ENCODE peak calls at places on chromosomes 12 and 14, in ten cellular contexts. R is GM06990; F is Kasumi-1; P is suprapubic skin; N is fibroblast of the aortic adventitia; B is fibroblast of villous mesenchyme; C is Calu3; Y is stimulated activated effector memory CD8-positive, alpha-beta T cell treated with anti-CD3 and anti-CD28 coated beads, Interleukin-12 subunit alpha, Interleukin-12 subunit beta, amount 100 ng/mL, for 72 hours; I is activated CD8-positive, alpha-beta memory T cell treated with anti-CD3 and anti-CD28 coated beads, Interleukin-2, amount 50 U/mL, for 48 hours; Q is activated naive CD4-positive, alpha-beta T cell treated with Interleukin-2 at 50 U/mL for 16 hours. K is an unnamed sample.

GRCh38 chr14:99548285-99548684 is 55.7 kb downstream of the CCDC85C start:
- DNase-seq in R (no peak), F (no peak), P (no peak), N (no peak), B (no peak), C (no peak), Y (no peak), I (no peak), Q (no peak), K (no peak)

GRCh38 chr12:116863275-116863767 is 17.9 kb downstream of the HRK start:
- DNase-seq in R (no peak), F (no peak), P (no peak), N (peak), B (peak), C (no peak), Y (no peak), I (no peak), Q (no peak), K (no peak)

GRCh38 chr14:67883717-67884116 is 64.1 kb downstream of the RAD51B start:
- DNase-seq in R (no peak), F (peak), P (no peak), N (peak), B (peak), C (no peak), Y (no peak), I (no peak), Q (no peak), K (no peak)

GRCh38 chr14:100754020-100754419 is 27.3 kb downstream of the DLK1 start:
- DNase-seq in R (no peak), F (no peak), P (no peak), N (no peak), B (no peak), C (no peak), Y (no peak), I (no peak), Q (no peak), K (no peak)

GRCh38 chr12:14714437-14714836 is 18.0 kb upstream of the GUCY2C start:
- DNase-seq in R (no peak), F (no peak), P (no peak), N (no peak), B (no peak), C (no peak), Y (no peak), I (no peak), Q (no peak), K (no peak)

GRCh38 chr14:100421756-100422470 is 98.8 kb downstream of the SLC25A47 start:
- DNase-seq in R (no peak), F (no peak), P (no peak), N (no peak), B (peak), C (no peak), Y (no peak), I (no peak), Q (no peak), K (no peak)

GRCh38 chr14:106625181-106625580 is 1098.8 kb downstream of the TMEM121 start:
- DNase-seq in R (no peak), F (peak), P (no peak), N (no peak), B (no peak), C (no peak), Y (no peak), I (no peak), Q (no peak), K (no peak)

GRCh38 chr14:43356382-43356781 is 1150.7 kb downstream of the FSCB start:
- DNase-seq in R (no peak), F (no peak), P (no peak), N (no peak), B (no peak), C (no peak), Y (no peak), I (no peak), Q (no peak), K (no peak)

GRCh38 chr14:68379510-68380303 is 413.2 kb downstream of the ZFP36L1 start:
- DNase-seq in R (no peak), F (no peak), P (no peak), N (no peak), B (no peak), C (no peak), Y (no peak), I (no peak), Q (peak), K (peak)

GRCh38 chr14:106174206-106174605 is 647.8 kb downstream of the TMEM121 start:
- DNase-seq in R (no peak), F (no peak), P (no peak), N (no peak), B (no peak), C (no peak), Y (no peak), I (no peak), Q (peak), K (peak)

GRCh38 chr12:5458229-5459050 is 26.5 kb downstream of the NTF3 start:
- DNase-seq in R (no peak), F (no peak), P (no peak), N (no peak), B (no peak), C (no peak), Y (no peak), I (no peak), Q (no peak), K (no peak)

GRCh38 chr14:106390947-106391346 is 864.6 kb downstream of the TMEM121 start:
- DNase-seq in R (no peak), F (no peak), P (no peak), N (no peak), B (no peak), C (no peak), Y (no peak), I (no peak), Q (no peak), K (no peak)

GRCh38 chr12:127162307-127162706 is 1104.7 kb upstream of the TMEM132C start:
- DNase-seq in R (no peak), F (no peak), P (no peak), N (no peak), B (no peak), C (no peak), Y (peak), I (no peak), Q (no peak), K (no peak)